ENCODE peak calls at places on chromosome 6, in six cellular contexts. R is CD8-positive, alpha-beta T cell; J is tibial artery; P is sigmoid colon; X is choroid plexus epithelial cell; S is lower lobe of right lung. O is an unnamed sample.

GRCh38 chr6:41467106-41467505 is 79.1 kb upstream of the FOXP4 start:
- DNase-seq in P (no peak), R (no peak), J (no peak), X (no peak), S (no peak), O (no peak)

GRCh38 chr6:21393426-21394165 is 200.0 kb upstream of the SOX4 start:
- DNase-seq in X (no peak), J (no peak), P (no peak), R (no peak), S (no peak), O (no peak)

GRCh38 chr6:166307981-166308768 is at the start of gene PRR18:
- DNase-seq in X (no peak), S (no peak), P (no peak), J (no peak), R (no peak), O (no peak)

GRCh38 chr6:113445201-113445600 is 411.9 kb upstream of the MARCKS start:
- DNase-seq in X (no peak), R (no peak), S (no peak), J (no peak), P (no peak), O (no peak)

GRCh38 chr6:127420558-127420957 is 38.6 kb downstream of the KIAA0408 start:
- DNase-seq in P (peak), R (peak), X (peak), S (no peak), J (peak), O (no peak)

GRCh38 chr6:2085657-2086056 is 159.7 kb downstream of the GMDS start:
- DNase-seq in X (no peak), S (no peak), P (no peak), R (no peak), J (no peak), O (no peak)

GRCh38 chr6:104921896-104922295 is 35.0 kb upstream of the LIN28B start:
- DNase-seq in X (no peak), P (no peak), J (no peak), S (no peak), R (no peak), O (no peak)

GRCh38 chr6:159089909-159090308 is 45.1 kb upstream of the TAGAP start:
- DNase-seq in S (no peak), X (no peak), R (no peak), P (no peak), J (no peak), O (no peak)

GRCh38 chr6:142907017-142907470 is 37.9 kb downstream of the HIVEP2 start:
- DNase-seq in R (no peak), P (no peak), S (no peak), J (no peak), X (no peak), O (no peak)

GRCh38 chr6:142901616-142902015 is 43.4 kb downstream of the HIVEP2 start:
- DNase-seq in S (no peak), R (no peak), J (no peak), X (no peak), P (no peak), O (no peak)

GRCh38 chr6:142900467-142900961 is 44.5 kb downstream of the HIVEP2 start:
- DNase-seq in R (peak), S (no peak), J (no peak), X (no peak), P (no peak), O (no peak)

GRCh38 chr6:142902636-142903053 is 42.3 kb downstream of the HIVEP2 start:
- DNase-seq in R (peak), J (peak), X (peak), P (peak), S (peak), O (no peak)

GRCh38 chr6:142903806-142904205 is 41.2 kb downstream of the HIVEP2 start:
- DNase-seq in J (no peak), R (no peak), X (peak), S (no peak), P (no peak), O (no peak)
- TF ChIP-seq CTCF in J (no peak), R (no peak), X (no peak), S (no peak), P (no peak), O (no peak)

GRCh38 chr6:97462031-97462430 is 179.0 kb upstream of the MMS22L start:
- DNase-seq in P (no peak), X (peak), J (no peak), S (no peak), R (no peak), O (no peak)

GRCh38 chr6:97460394-97460793 is 177.4 kb upstream of the MMS22L start:
- DNase-seq in S (no peak), X (no peak), R (no peak), J (no peak), P (no peak), O (no peak)

GRCh38 chr6:97459535-97459934 is 176.5 kb upstream of the MMS22L start:
- DNase-seq in R (no peak), X (no peak), S (no peak), P (no peak), J (no peak), O (no peak)

GRCh38 chr6:97459986-97460385 is 177.0 kb upstream of the MMS22L start:
- DNase-seq in P (no peak), X (peak), J (no peak), S (no peak), R (no peak), O (no peak)

DNA sequence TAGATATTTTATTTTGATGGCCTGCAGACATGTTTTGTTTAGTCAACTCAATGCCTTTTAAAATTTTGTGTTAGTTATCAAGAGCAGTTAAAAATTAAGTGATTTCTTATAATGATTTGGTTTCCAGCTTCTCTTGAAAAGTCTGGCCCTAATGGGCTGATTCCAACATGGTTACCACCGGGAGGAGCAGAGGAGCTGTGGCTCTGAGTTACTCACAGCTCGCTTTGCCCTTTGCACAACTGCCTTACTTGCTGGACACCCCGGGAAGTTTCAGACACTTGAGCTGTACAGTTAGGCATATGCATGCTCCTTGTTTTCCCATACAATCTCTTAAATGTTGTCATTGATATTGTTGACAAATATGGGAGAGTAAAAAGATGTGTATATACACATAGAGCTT is 173.1 kb upstream of the MMS22L start:
- DNase-seq in S (no peak), P (no peak), R (no peak), X (peak), J (no peak), O (no peak)
- TF ChIP-seq CTCF in S (no peak), P (no peak), R (no peak), X (no peak), J (no peak), O (no peak)

GRCh38 chr6:100574836-100575235 is 110.1 kb upstream of the SIM1 start:
- DNase-seq in J (no peak), P (no peak), X (no peak), R (no peak), S (no peak), O (no peak)

GRCh38 chr6:100568255-100568654 is 103.5 kb upstream of the SIM1 start:
- DNase-seq in J (no peak), R (no peak), X (no peak), S (no peak), P (no peak), O (no peak)

GRCh38 chr6:100577425-100577824 is 112.7 kb upstream of the SIM1 start:
- DNase-seq in X (no peak), R (no peak), J (no peak), P (no peak), S (no peak), O (no peak)

DNA sequence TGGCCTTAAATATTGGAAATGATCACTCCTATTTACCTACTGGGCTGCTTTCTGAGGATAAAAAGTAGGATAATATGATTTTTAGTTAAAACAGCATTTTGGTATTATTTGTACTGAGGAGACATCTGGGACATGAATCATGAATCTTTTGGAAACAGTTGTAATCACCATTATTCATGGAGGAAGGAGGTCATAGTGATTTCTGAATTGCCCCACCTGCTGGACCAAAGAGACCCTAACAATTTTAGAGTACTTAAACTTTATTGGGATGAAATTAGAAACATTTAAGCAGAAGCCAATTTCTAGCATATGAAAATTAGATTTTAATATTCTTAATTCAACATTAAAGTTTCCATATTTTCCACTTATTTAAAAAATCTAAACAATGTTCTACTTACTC is 108.4 kb upstream of the SIM1 start:
- DNase-seq in R (no peak), P (no peak), J (no peak), S (no peak), X (peak), O (no peak)
- TF ChIP-seq CTCF in R (no peak), P (no peak), J (no peak), S (no peak), X (peak), O (peak)

DNA sequence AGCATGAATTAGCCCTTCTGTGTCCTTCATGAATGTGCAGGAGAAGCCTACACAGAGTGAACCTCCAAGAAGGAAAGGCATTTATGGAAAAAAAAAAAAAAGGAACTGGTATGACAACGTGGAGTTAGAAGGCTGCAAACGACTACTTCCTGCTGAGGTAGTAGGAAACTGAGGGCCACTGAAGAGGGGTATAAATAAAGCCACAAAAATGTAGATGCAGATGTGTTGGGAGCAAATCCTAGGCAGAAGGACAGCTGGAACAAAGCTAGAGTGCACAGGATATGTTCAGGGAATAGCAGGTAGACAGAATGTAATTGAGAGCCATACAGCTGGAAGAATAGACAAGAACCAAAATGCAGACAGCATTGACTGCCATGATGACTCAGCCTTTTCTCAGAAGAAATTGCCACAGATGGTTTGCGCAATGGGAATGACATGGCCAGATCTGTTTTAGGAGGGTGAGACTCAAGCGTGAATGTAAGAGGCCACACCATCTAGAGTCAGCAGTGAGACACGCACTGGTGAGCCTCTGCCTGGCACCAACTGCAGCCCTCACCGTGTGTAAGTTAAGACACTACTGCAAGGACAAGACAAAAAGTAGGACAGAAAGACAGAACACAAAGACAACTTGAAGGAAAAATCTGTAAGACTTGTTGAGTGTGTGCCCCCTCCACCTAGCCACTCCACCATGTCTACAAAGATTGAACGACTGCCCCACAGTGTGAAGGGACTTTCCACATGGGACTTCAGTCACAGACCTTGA is 79.8 kb downstream of the KIF13A start:
- DNase-seq in X (peak), P (peak), R (no peak), J (peak), S (peak), O (no peak)
- TF ChIP-seq CTCF in X (peak), P (no peak), R (no peak), J (no peak), S (no peak), O (no peak)

O was measured in chondrocyte.